ENCODE peak calls at places on chromosome 15, in five cellular contexts. One of them, this sample, is unnamed.

GRCh38 chr15:77816983-77817382 is 184.3 kb upstream of the LINGO1 start:
- DNase-seq in GM20000: no peak
- DNase-seq in fibroblast of pulmonary artery: no peak
- DNase-seq in fibroblast of lung: no peak
- DNase-seq in colonic mucosa: no peak
- DNase-seq in this sample: no peak

GRCh38 chr15:65132841-65133549 is 613 bp downstream of the PDCD7 start:
- DNase-seq in fibroblast of pulmonary artery: peak; percentile 58
- DNase-seq in fibroblast of lung: peak; percentile 63
- DNase-seq in colonic mucosa: peak; percentile 32
- DNase-seq in GM20000: peak; percentile 79
- DNase-seq in this sample: peak; percentile 28

GRCh38 chr15:63487076-63487757 is 17.2 kb upstream of the USP3 start:
- DNase-seq in fibroblast of pulmonary artery: peak; percentile 81
- DNase-seq in colonic mucosa: peak; percentile 98
- DNase-seq in fibroblast of lung: peak; percentile 56
- DNase-seq in GM20000: peak; percentile 69
- DNase-seq in this sample: peak; percentile 94

GRCh38 chr15:65310431-65311137 is 6.1 kb downstream of the RNU5B-1 start:
- DNase-seq in GM20000: no peak
- DNase-seq in fibroblast of pulmonary artery: no peak
- DNase-seq in colonic mucosa: no peak
- DNase-seq in fibroblast of lung: no peak
- DNase-seq in this sample: no peak

GRCh38 chr15:60740787-60741354 is 261.9 kb upstream of the ICE2 start:
- DNase-seq in fibroblast of lung: peak; percentile 24
- DNase-seq in colonic mucosa: no peak
- DNase-seq in GM20000: no peak
- DNase-seq in fibroblast of pulmonary artery: peak; percentile 61
- DNase-seq in this sample: peak; percentile 29

GRCh38 chr15:74847462-74847861 is 4.5 kb upstream of the ULK3 start:
- DNase-seq in colonic mucosa: no peak
- DNase-seq in GM20000: no peak
- DNase-seq in fibroblast of lung: no peak
- DNase-seq in fibroblast of pulmonary artery: no peak
- DNase-seq in this sample: no peak

GRCh38 chr15:64991536-64992135 is 1.9 kb upstream of the SPG21 start:
- DNase-seq in colonic mucosa: no peak
- DNase-seq in fibroblast of lung: no peak
- DNase-seq in fibroblast of pulmonary artery: no peak
- DNase-seq in GM20000: no peak
- DNase-seq in this sample: no peak

GRCh38 chr15:77018796-77019475 is 24.0 kb downstream of the PSTPIP1 start:
- DNase-seq in fibroblast of lung: no peak
- DNase-seq in fibroblast of pulmonary artery: no peak
- DNase-seq in colonic mucosa: no peak
- DNase-seq in GM20000: no peak
- DNase-seq in this sample: peak; percentile 22

GRCh38 chr15:62569460-62570404 is 404.6 kb upstream of the C2CD4B start:
- DNase-seq in fibroblast of lung: peak; percentile 87
- DNase-seq in GM20000: no peak
- DNase-seq in fibroblast of pulmonary artery: peak; percentile 71
- DNase-seq in colonic mucosa: peak; percentile 96
- DNase-seq in this sample: no peak

GRCh38 chr15:64315136-64315661 is 40.8 kb downstream of the CSNK1G1 start:
- DNase-seq in fibroblast of lung: no peak
- DNase-seq in fibroblast of pulmonary artery: no peak
- DNase-seq in colonic mucosa: no peak
- DNase-seq in GM20000: no peak
- DNase-seq in this sample: no peak

GRCh38 chr15:56215769-56216168 is 27.9 kb downstream of the RFX7 start:
- DNase-seq in fibroblast of pulmonary artery: peak; percentile 58
- DNase-seq in fibroblast of lung: peak; percentile 96
- DNase-seq in GM20000: no peak
- DNase-seq in colonic mucosa: no peak
- DNase-seq in this sample: no peak

GRCh38 chr15:67157779-67158366 is 92.5 kb downstream of the SMAD3 start:
- DNase-seq in GM20000: no peak
- DNase-seq in fibroblast of lung: no peak
- DNase-seq in colonic mucosa: no peak
- DNase-seq in fibroblast of pulmonary artery: no peak
- DNase-seq in this sample: no peak

GRCh38 chr15:66515901-66516322 is 10.8 kb downstream of the ZWILCH start:
- DNase-seq in colonic mucosa: no peak
- DNase-seq in GM20000: no peak
- DNase-seq in fibroblast of pulmonary artery: peak; percentile 62
- DNase-seq in fibroblast of lung: peak; percentile 27
- DNase-seq in this sample: no peak

GRCh38 chr15:70605606-70606410 is 157.6 kb downstream of the UACA start:
- DNase-seq in colonic mucosa: peak; percentile 36
- DNase-seq in GM20000: no peak
- DNase-seq in fibroblast of pulmonary artery: peak; percentile 89
- DNase-seq in fibroblast of lung: peak; percentile 90
- DNase-seq in this sample: no peak

GRCh38 chr15:101000271-101000681 is 81.1 kb downstream of the LRRK1 start:
- DNase-seq in fibroblast of lung: peak; percentile 69
- DNase-seq in GM20000: no peak
- DNase-seq in fibroblast of pulmonary artery: peak; percentile 44
- DNase-seq in colonic mucosa: no peak
- DNase-seq in this sample: no peak

GRCh38 chr15:32966512-32966911 is 228.0 kb downstream of the FMN1 start:
- DNase-seq in fibroblast of lung: no peak
- DNase-seq in colonic mucosa: no peak
- DNase-seq in fibroblast of pulmonary artery: no peak
- DNase-seq in GM20000: no peak
- DNase-seq in this sample: no peak

GRCh38 chr15:56160966-56161365 is 82.7 kb downstream of the RFX7 start:
- DNase-seq in GM20000: no peak
- DNase-seq in colonic mucosa: no peak
- DNase-seq in fibroblast of pulmonary artery: peak; percentile 18
- DNase-seq in fibroblast of lung: no peak
- DNase-seq in this sample: no peak

GRCh38 chr15:95296626-95297025 is 1033.9 kb upstream of the NR2F2 start:
- DNase-seq in GM20000: no peak
- DNase-seq in fibroblast of pulmonary artery: peak; percentile 26
- DNase-seq in fibroblast of lung: no peak
- DNase-seq in colonic mucosa: no peak
- DNase-seq in this sample: no peak

GRCh38 chr15:80630981-80631380 is 64.1 kb upstream of the ABHD17C start:
- DNase-seq in GM20000: no peak
- DNase-seq in fibroblast of pulmonary artery: no peak
- DNase-seq in colonic mucosa: no peak
- DNase-seq in fibroblast of lung: no peak
- DNase-seq in this sample: no peak

GRCh38 chr15:38069001-38069400 is 134.6 kb downstream of the TMCO5A start:
- DNase-seq in GM20000: peak; percentile 79
- DNase-seq in colonic mucosa: peak; percentile 54
- DNase-seq in fibroblast of lung: peak; percentile 82
- DNase-seq in fibroblast of pulmonary artery: peak; percentile 84
- DNase-seq in this sample: peak; percentile 63

GRCh38 chr15:70792171-70792573 is 28.8 kb upstream of the UACA start:
- DNase-seq in colonic mucosa: no peak
- DNase-seq in fibroblast of lung: peak; percentile 91
- DNase-seq in fibroblast of pulmonary artery: peak; percentile 44
- DNase-seq in GM20000: no peak
- DNase-seq in this sample: no peak

GRCh38 chr15:26083457-26084350 is 220.6 kb upstream of the ATP10A start:
- DNase-seq in GM20000: no peak
- DNase-seq in colonic mucosa: no peak
- DNase-seq in fibroblast of lung: peak; percentile 51
- DNase-seq in fibroblast of pulmonary artery: no peak
- DNase-seq in this sample: no peak

GRCh38 chr15:70253461-70254156 is 155.9 kb upstream of the TLE3 start:
- DNase-seq in fibroblast of pulmonary artery: no peak
- DNase-seq in colonic mucosa: no peak
- DNase-seq in fibroblast of lung: no peak
- DNase-seq in GM20000: no peak
- DNase-seq in this sample: no peak

GRCh38 chr15:50452927-50453326 is 28.7 kb downstream of the USP8 start:
- DNase-seq in GM20000: no peak
- DNase-seq in colonic mucosa: no peak
- DNase-seq in fibroblast of pulmonary artery: peak; percentile 57
- DNase-seq in fibroblast of lung: peak; percentile 27
- DNase-seq in this sample: no peak

GRCh38 chr15:52728899-52729298 is 49.7 kb upstream of the ATOSA start:
- DNase-seq in GM20000: no peak
- DNase-seq in colonic mucosa: no peak
- DNase-seq in fibroblast of lung: peak; percentile 70
- DNase-seq in fibroblast of pulmonary artery: peak; percentile 47
- DNase-seq in this sample: no peak

GRCh38 chr15:29621626-29622025 is 200.6 kb downstream of the TJP1 start:
- DNase-seq in fibroblast of pulmonary artery: peak; percentile 45
- DNase-seq in fibroblast of lung: no peak
- DNase-seq in colonic mucosa: no peak
- DNase-seq in GM20000: no peak
- DNase-seq in this sample: no peak

GRCh38 chr15:29618586-29618985 is 203.7 kb downstream of the TJP1 start:
- DNase-seq in GM20000: no peak
- DNase-seq in fibroblast of lung: no peak
- DNase-seq in fibroblast of pulmonary artery: no peak
- DNase-seq in colonic mucosa: no peak
- DNase-seq in this sample: no peak

GRCh38 chr15:29622637-29623036 is 199.6 kb downstream of the TJP1 start:
- DNase-seq in fibroblast of pulmonary artery: no peak
- DNase-seq in GM20000: no peak
- DNase-seq in fibroblast of lung: no peak
- DNase-seq in colonic mucosa: no peak
- DNase-seq in this sample: no peak

DNA sequence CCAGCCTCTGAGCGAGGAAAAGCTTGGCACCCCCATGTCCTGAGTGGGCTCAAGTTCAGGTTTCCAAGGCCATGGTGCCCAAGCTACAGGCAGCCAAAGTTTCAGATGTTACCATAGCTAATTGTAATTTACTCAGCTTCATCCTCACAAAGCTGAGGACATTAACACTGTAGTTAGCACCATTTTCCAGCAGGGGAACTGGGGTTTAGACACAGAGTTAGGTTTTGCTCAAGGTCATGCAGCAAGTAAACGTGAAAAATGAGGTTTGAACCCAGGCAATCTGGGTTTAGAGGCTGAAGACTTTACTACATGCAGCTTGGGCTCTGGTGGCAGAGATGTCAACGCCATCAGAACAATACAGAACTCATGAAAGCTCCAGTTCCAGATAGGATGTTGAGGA is 199.0 kb downstream of the TJP1 start:
- DNase-seq in fibroblast of pulmonary artery: no peak
- DNase-seq in colonic mucosa: no peak
- DNase-seq in fibroblast of lung: no peak
- DNase-seq in GM20000: no peak
- DNase-seq in this sample: no peak
- TF ChIP-seq CTCF in fibroblast of pulmonary artery: no peak
- TF ChIP-seq CTCF in colonic mucosa: no peak
- TF ChIP-seq CTCF in fibroblast of lung: no peak
- TF ChIP-seq CTCF in GM20000: no peak
- TF ChIP-seq CTCF in this sample: no peak

GRCh38 chr15:48569591-48570302 is 75.8 kb downstream of the FBN1 start:
- DNase-seq in colonic mucosa: no peak
- DNase-seq in GM20000: no peak
- DNase-seq in fibroblast of pulmonary artery: no peak
- DNase-seq in fibroblast of lung: no peak
- DNase-seq in this sample: no peak

GRCh38 chr15:48564690-48565089 is 80.8 kb downstream of the FBN1 start:
- DNase-seq in colonic mucosa: no peak
- DNase-seq in GM20000: no peak
- DNase-seq in fibroblast of pulmonary artery: no peak
- DNase-seq in fibroblast of lung: no peak
- DNase-seq in this sample: no peak

GRCh38 chr15:48563944-48564343 is 81.6 kb downstream of the FBN1 start:
- DNase-seq in fibroblast of lung: peak; percentile 55
- DNase-seq in colonic mucosa: no peak
- DNase-seq in fibroblast of pulmonary artery: no peak
- DNase-seq in GM20000: no peak
- DNase-seq in this sample: no peak

GRCh38 chr15:48566669-48567068 is 78.8 kb downstream of the FBN1 start:
- DNase-seq in fibroblast of lung: peak; percentile 75
- DNase-seq in fibroblast of pulmonary artery: peak; percentile 88
- DNase-seq in colonic mucosa: no peak
- DNase-seq in GM20000: no peak
- DNase-seq in this sample: no peak

GRCh38 chr15:48565560-48566482 is 79.7 kb downstream of the FBN1 start:
- DNase-seq in fibroblast of pulmonary artery: peak; percentile 96
- DNase-seq in GM20000: no peak
- DNase-seq in fibroblast of lung: peak; percentile 87
- DNase-seq in colonic mucosa: no peak
- DNase-seq in this sample: no peak
- TF ChIP-seq CTCF in fibroblast of pulmonary artery: peak; percentile 12
- TF ChIP-seq CTCF in GM20000: no peak
- TF ChIP-seq CTCF in fibroblast of lung: no peak
- TF ChIP-seq CTCF in colonic mucosa: no peak
- TF ChIP-seq CTCF in this sample: no peak

GRCh38 chr15:88613074-88613944 is 7.8 kb upstream of the AEN start:
- DNase-seq in GM20000: no peak
- DNase-seq in fibroblast of pulmonary artery: no peak
- DNase-seq in fibroblast of lung: peak; percentile 49
- DNase-seq in colonic mucosa: no peak
- DNase-seq in this sample: no peak

GRCh38 chr15:88612186-88612796 is 8.8 kb upstream of the AEN start:
- DNase-seq in colonic mucosa: no peak
- DNase-seq in GM20000: no peak
- DNase-seq in fibroblast of lung: no peak
- DNase-seq in fibroblast of pulmonary artery: no peak
- DNase-seq in this sample: no peak

GRCh38 chr15:88609344-88609743 is 11.8 kb upstream of the AEN start:
- DNase-seq in fibroblast of lung: no peak
- DNase-seq in GM20000: no peak
- DNase-seq in colonic mucosa: no peak
- DNase-seq in fibroblast of pulmonary artery: no peak
- DNase-seq in this sample: no peak

GRCh38 chr15:88608607-88609181 is 12.4 kb upstream of the AEN start:
- DNase-seq in colonic mucosa: no peak
- DNase-seq in fibroblast of pulmonary artery: no peak
- DNase-seq in GM20000: no peak
- DNase-seq in fibroblast of lung: no peak
- DNase-seq in this sample: no peak

DNA sequence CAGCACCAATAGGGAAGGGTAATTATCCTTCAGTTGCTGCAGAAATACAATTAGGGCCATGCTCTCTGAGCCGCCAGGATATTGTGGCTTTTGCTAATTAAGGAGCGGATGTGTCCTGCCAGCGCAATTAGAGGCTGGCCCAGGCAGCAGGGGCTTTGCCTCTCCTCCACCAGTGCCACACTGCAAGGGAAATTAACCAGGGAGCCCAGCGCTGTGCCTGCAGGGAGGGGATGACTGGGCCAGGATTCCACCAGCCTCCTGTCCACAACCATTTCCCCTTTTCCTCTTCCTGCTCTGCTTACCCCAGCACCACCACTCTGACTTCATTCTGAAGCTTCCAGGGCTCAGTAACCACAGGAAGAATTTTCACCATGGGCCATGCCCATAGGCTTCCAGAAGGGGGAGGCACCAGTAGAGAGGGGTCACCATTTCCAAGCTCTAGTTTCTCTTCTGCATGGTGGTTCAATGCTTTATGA is 10.3 kb upstream of the AEN start:
- DNase-seq in colonic mucosa: no peak
- DNase-seq in GM20000: no peak
- DNase-seq in fibroblast of lung: peak; percentile 20
- DNase-seq in fibroblast of pulmonary artery: no peak
- DNase-seq in this sample: no peak
- TF ChIP-seq CTCF in colonic mucosa: no peak
- TF ChIP-seq CTCF in GM20000: no peak
- TF ChIP-seq CTCF in fibroblast of lung: no peak
- TF ChIP-seq CTCF in fibroblast of pulmonary artery: peak; percentile 5
- TF ChIP-seq CTCF in this sample: no peak

GRCh38 chr15:90691369-90691768 is 25.8 kb upstream of the BLM start:
- DNase-seq in fibroblast of pulmonary artery: no peak
- DNase-seq in colonic mucosa: no peak
- DNase-seq in GM20000: no peak
- DNase-seq in fibroblast of lung: no peak
- DNase-seq in this sample: no peak
- TF ChIP-seq CTCF in fibroblast of pulmonary artery: peak; percentile 17
- TF ChIP-seq CTCF in colonic mucosa: no peak
- TF ChIP-seq CTCF in GM20000: no peak
- TF ChIP-seq CTCF in fibroblast of lung: no peak
- TF ChIP-seq CTCF in this sample: no peak

This sample was measured in activated CD8-positive, alpha-beta T cell treated with anti-CD3 and anti-CD28 coated beads for 36 hours.